ENCODE peak calls at places on chromosomes 13 and 19, in ten cellular contexts. O, K, C, W, U, D, Y, H, Q and P are unnamed samples.
A peak's percentile ranks its signal among the peaks of the same experiment; 100 is the strongest.

GRCh38 chr19:22622901-22623840 is 11.0 kb upstream of the ZNF492 start:
- DNase-seq in O (no peak), K (peak; percentile 26), C (no peak), W (no peak), U (no peak), D (no peak), Y (no peak), H (peak; percentile 54), Q (no peak), P (no peak)

GRCh38 chr19:10085641-10086031 is 481 bp upstream of the SHFL start:
- DNase-seq in O (no peak), K (no peak), C (no peak), W (no peak), U (no peak), D (no peak), Y (no peak), H (no peak), Q (no peak), P (no peak)

GRCh38 chr19:39406656-39407393 is at the start of gene ZFP36:
- DNase-seq in O (peak; percentile 81), K (peak; percentile 87), C (no peak), W (peak; percentile 89), U (peak; percentile 95), D (peak; percentile 75), Y (no peak), H (peak; percentile 94), Q (peak; percentile 81), P (peak; percentile 77)

GRCh38 chr19:30274987-30275386 is 97.2 kb upstream of the ZNF536 start:
- DNase-seq in O (no peak), K (no peak), C (no peak), W (no peak), U (no peak), D (no peak), Y (no peak), H (no peak), Q (no peak), P (no peak)

GRCh38 chr13:27170221-27170520 is 1.4 kb downstream of the USP12 start:
- DNase-seq in O (peak; percentile 52), K (no peak), C (no peak), W (peak; percentile 67), U (peak; percentile 72), D (no peak), Y (no peak), H (no peak), Q (peak; percentile 84), P (no peak)

GRCh38 chr19:1866693-1867358 is 3.4 kb upstream of the KLF16 start:
- DNase-seq in O (no peak), K (no peak), C (no peak), W (no peak), U (no peak), D (no peak), Y (no peak), H (no peak), Q (no peak), P (no peak)

GRCh38 chr19:39937094-39937493 is 2.7 kb upstream of the FCGBP start:
- DNase-seq in O (no peak), K (no peak), C (no peak), W (no peak), U (peak; percentile 55), D (no peak), Y (no peak), H (no peak), Q (no peak), P (no peak)

GRCh38 chr19:34256835-34257558 is 2.6 kb downstream of the GARRE1 start:
- DNase-seq in O (peak; percentile 24), K (no peak), C (no peak), W (no peak), U (no peak), D (no peak), Y (no peak), H (no peak), Q (no peak), P (no peak)

GRCh38 chr13:43587376-43587775 is 199.4 kb downstream of the ENOX1 start:
- DNase-seq in O (no peak), K (no peak), C (no peak), W (no peak), U (no peak), D (no peak), Y (no peak), H (no peak), Q (no peak), P (no peak)

GRCh38 chr13:97658556-97658955 is 224.6 kb downstream of the RAP2A start:
- DNase-seq in O (no peak), K (no peak), C (no peak), W (no peak), U (no peak), D (no peak), Y (no peak), H (no peak), Q (no peak), P (no peak)

GRCh38 chr13:21310220-21310619 is 133.8 kb downstream of the MRPL57 start:
- DNase-seq in O (no peak), K (no peak), C (no peak), W (no peak), U (no peak), D (no peak), Y (no peak), H (no peak), Q (no peak), P (no peak)

GRCh38 chr13:35293579-35293978 is 182.9 kb downstream of the MAB21L1 start:
- DNase-seq in O (no peak), K (no peak), C (no peak), W (no peak), U (no peak), D (no peak), Y (peak; percentile 29), H (no peak), Q (no peak), P (no peak)

GRCh38 chr19:40716031-40716654 is 543 bp downstream of the COQ8B start:
- DNase-seq in O (no peak), K (peak; percentile 57), C (peak; percentile 99), W (peak; percentile 72), U (peak; percentile 58), D (peak; percentile 49), Y (peak; percentile 93), H (peak; percentile 65), Q (peak; percentile 97), P (peak; percentile 53)

GRCh38 chr19:41431426-41432386 is 4.5 kb upstream of the B3GNT8 start:
- DNase-seq in O (peak; percentile 34), K (no peak), C (no peak), W (peak; percentile 56), U (peak; percentile 30), D (no peak), Y (no peak), H (peak; percentile 85), Q (peak; percentile 48), P (no peak)

GRCh38 chr13:41658057-41658642 is 200.8 kb downstream of the RGCC start:
- DNase-seq in O (no peak), K (no peak), C (no peak), W (peak; percentile 19), U (no peak), D (no peak), Y (no peak), H (no peak), Q (peak; percentile 60), P (no peak)

GRCh38 chr13:106109391-106109791 is 426.1 kb downstream of the EFNB2 start:
- DNase-seq in O (peak; percentile 49), K (no peak), C (peak; percentile 69), W (no peak), U (no peak), D (no peak), Y (no peak), H (no peak), Q (no peak), P (no peak)